ENCODE peak calls at places on chromosomes 7 and 10, in six cellular contexts. H, F, I, T, G and Q are unnamed samples.

GRCh38 chr7:80740778-80741545 is 102.5 kb downstream of the CD36 start:
- DNase-seq in F (no peak), I (no peak), H (no peak), G (no peak), T (no peak), Q (no peak)

GRCh38 chr7:92854501-92855238 is 18.3 kb upstream of the CDK6 start:
- DNase-seq in G (no peak), T (no peak), H (peak), I (no peak), F (no peak), Q (no peak)

GRCh38 chr7:106022193-106022821 is 59.2 kb downstream of the CDHR3 start:
- DNase-seq in T (no peak), G (peak), F (peak), I (no peak), H (peak), Q (no peak)

GRCh38 chr10:27720529-27720928 is 25.1 kb downstream of the MKX start:
- DNase-seq in I (no peak), T (no peak), G (no peak), F (no peak), H (no peak), Q (no peak)

GRCh38 chr10:28411136-28411460 is 108.2 kb upstream of the MPP7 start:
- DNase-seq in I (no peak), H (no peak), G (no peak), T (no peak), F (no peak), Q (no peak)

GRCh38 chr7:100689230-100690135 is 4.6 kb downstream of the GIGYF1 start:
- DNase-seq in T (no peak), H (no peak), I (peak), F (no peak), G (no peak), Q (no peak)

GRCh38 chr10:14062528-14063260 is 268.0 kb downstream of the FRMD4A start:
- DNase-seq in T (no peak), H (no peak), F (no peak), I (no peak), G (no peak), Q (no peak)

GRCh38 chr7:44534501-44534900 is 6.6 kb downstream of the NPC1L1 start:
- DNase-seq in T (no peak), I (no peak), F (peak), G (no peak), H (peak), Q (peak)

GRCh38 chr7:121019018-121019417 is 30.5 kb downstream of the CPED1 start:
- DNase-seq in F (no peak), H (no peak), G (no peak), I (no peak), T (no peak), Q (no peak)

GRCh38 chr10:92291921-92292860 is 1.2 kb downstream of the MARCHF5 start:
- DNase-seq in G (no peak), H (peak), T (peak), F (peak), I (no peak), Q (no peak)

GRCh38 chr7:54179321-54180029 is 362.7 kb upstream of the VSTM2A start:
- DNase-seq in T (no peak), H (no peak), I (no peak), F (no peak), G (no peak), Q (no peak)

GRCh38 chr7:128359939-128360338 is 1.6 kb downstream of the PRRT4 start:
- DNase-seq in I (no peak), F (no peak), H (no peak), T (no peak), G (no peak), Q (no peak)

GRCh38 chr7:103636153-103636552 is 190.1 kb upstream of the SLC26A5 start:
- DNase-seq in I (no peak), H (no peak), G (no peak), T (no peak), F (no peak), Q (no peak)

GRCh38 chr10:70537398-70538194 is 59.0 kb downstream of the PALD1 start:
- DNase-seq in F (peak), T (no peak), G (no peak), I (no peak), H (peak), Q (peak)

GRCh38 chr7:102983602-102984001 is 70.8 kb downstream of the LRRC17 start:
- DNase-seq in G (no peak), I (no peak), F (no peak), T (no peak), H (no peak), Q (no peak)

GRCh38 chr10:6782378-6782777 is 202.3 kb upstream of the PRKCQ start:
- DNase-seq in T (no peak), H (no peak), F (no peak), I (no peak), G (no peak), Q (no peak)

GRCh38 chr7:42181566-42181965 is 55.4 kb downstream of the GLI3 start:
- DNase-seq in F (no peak), G (no peak), H (no peak), T (no peak), I (no peak), Q (no peak)

GRCh38 chr10:58435297-58435696 is 50.1 kb downstream of the TFAM start:
- DNase-seq in G (no peak), T (no peak), F (no peak), I (no peak), H (peak), Q (no peak)

GRCh38 chr10:72248477-72249151 is 25.1 kb upstream of the DDIT4 start:
- DNase-seq in I (peak), F (peak), G (peak), H (peak), T (peak), Q (no peak)

GRCh38 chr10:86961481-86962091 is 3.2 kb downstream of the SNCG start:
- DNase-seq in I (no peak), T (no peak), H (no peak), G (no peak), F (peak), Q (no peak)

GRCh38 chr10:100267237-100268104 is at the start of gene CWF19L1:
- DNase-seq in I (peak), T (peak), G (peak), H (peak), F (peak), Q (peak)

GRCh38 chr10:4054651-4055435 is 269.8 kb upstream of the KLF6 start:
- DNase-seq in H (no peak), I (no peak), F (no peak), T (no peak), G (no peak), Q (no peak)

GRCh38 chr10:117892681-117893220 is 154.0 kb downstream of the RAB11FIP2 start:
- DNase-seq in G (no peak), H (no peak), F (no peak), I (no peak), T (no peak), Q (no peak)

GRCh38 chr10:90751107-90751997 is 106.5 kb downstream of the HTR7 start:
- DNase-seq in G (no peak), F (peak), I (no peak), T (no peak), H (peak), Q (peak)

GRCh38 chr10:7501157-7501556 is 90.3 kb upstream of the SFMBT2 start:
- DNase-seq in I (no peak), F (no peak), T (no peak), G (no peak), H (no peak), Q (no peak)

GRCh38 chr10:88411772-88412349 is 171.3 kb downstream of the RNLS start:
- DNase-seq in G (no peak), T (no peak), I (no peak), F (no peak), H (no peak), Q (no peak)

GRCh38 chr7:37054631-37055300 is 330.5 kb upstream of the AOAH start:
- DNase-seq in I (no peak), F (no peak), T (no peak), H (no peak), G (no peak), Q (no peak)

GRCh38 chr7:107032050-107032449 is 12.5 kb upstream of the PRKAR2B start:
- DNase-seq in T (no peak), G (no peak), F (no peak), H (no peak), I (no peak), Q (no peak)

GRCh38 chr10:100979821-100980272 is 7.5 kb downstream of the MRPL43 start:
- DNase-seq in T (no peak), I (no peak), F (no peak), G (no peak), H (no peak), Q (no peak)

GRCh38 chr10:102504179-102504975 is 605 bp downstream of the SUFU start:
- DNase-seq in H (peak), T (no peak), G (no peak), F (peak), I (peak), Q (peak)

GRCh38 chr7:155983176-155983815 is 171.0 kb upstream of the SHH start:
- DNase-seq in T (no peak), G (no peak), I (peak), H (no peak), F (no peak), Q (no peak)

GRCh38 chr10:133350950-133351329 is 3.8 kb downstream of the PRAP1 start:
- DNase-seq in H (no peak), I (peak), T (no peak), F (no peak), G (no peak), Q (no peak)

GRCh38 chr7:157432541-157432956 is 95.7 kb downstream of the DNAJB6 start:
- DNase-seq in G (no peak), H (no peak), F (no peak), I (peak), T (peak), Q (no peak)

GRCh38 chr7:43879477-43879876 is 10.2 kb upstream of the MRPS24 start:
- DNase-seq in F (no peak), G (no peak), T (no peak), H (no peak), I (no peak), Q (no peak)

GRCh38 chr10:18918545-18918944 is 130.1 kb upstream of the MALRD1 start:
- DNase-seq in T (no peak), H (no peak), G (no peak), I (no peak), F (no peak), Q (no peak)

GRCh38 chr10:94963901-94964300 is 25.4 kb downstream of the CYP2C9 start:
- DNase-seq in F (no peak), I (no peak), H (no peak), G (no peak), T (no peak), Q (peak)

GRCh38 chr7:20269726-20270125 is 52.5 kb upstream of the MACC1 start:
- DNase-seq in G (no peak), T (no peak), H (no peak), I (no peak), F (no peak), Q (no peak)

GRCh38 chr7:96833701-96834453 is 124.2 kb upstream of the SEM1 start:
- DNase-seq in F (no peak), T (no peak), I (no peak), H (no peak), G (no peak), Q (no peak)

GRCh38 chr7:143355450-143356385 is 6.8 kb downstream of the FAM131B start:
- DNase-seq in F (no peak), H (no peak), I (no peak), T (no peak), G (no peak), Q (no peak)

GRCh38 chr10:10330481-10330880 is 687.2 kb upstream of the CELF2 start:
- DNase-seq in G (no peak), H (no peak), I (no peak), F (no peak), T (no peak), Q (no peak)